ENCODE peak calls at places on chromosomes 16 and 17, in eight cellular contexts. Z is stomach; L is mucosa of descending colon; T is esophagus squamous epithelium; B is lower leg skin; X is CD4-positive, CD25-positive, alpha-beta regulatory T cell; A is CD8-positive, alpha-beta T cell; C is cardiac fibroblast. V is an unnamed sample.

GRCh38 chr16:24409045-24409444 is 130.3 kb upstream of the RBBP6 start:
- DNase-seq in A (no peak), C (no peak), L (no peak), X (no peak), Z (no peak), T (no peak), B (no peak), V (no peak)

GRCh38 chr17:52035336-52035915 is 123.1 kb downstream of the CA10 start:
- DNase-seq in Z (no peak), C (no peak), T (no peak), L (no peak), X (no peak), B (no peak), A (no peak), V (no peak)

GRCh38 chr16:68257906-68258800 is 6.2 kb upstream of the SLC7A6 start:
- DNase-seq in T (no peak), L (peak; percentile 51), Z (no peak), X (no peak), B (no peak), C (peak; percentile 18), A (no peak), V (no peak)

GRCh38 chr17:64769712-64770111 is 107.6 kb upstream of the SMURF2 start:
- DNase-seq in X (no peak), A (no peak), Z (no peak), B (no peak), L (no peak), C (no peak), T (no peak), V (no peak)

GRCh38 chr16:67186550-67186950 is 2.8 kb upstream of the MATCAP1 start:
- DNase-seq in Z (no peak), B (no peak), T (no peak), C (no peak), A (no peak), L (no peak), X (no peak), V (no peak)

GRCh38 chr16:89200124-89200849 is at the start of gene SLC22A31:
- DNase-seq in C (no peak), B (no peak), L (no peak), X (no peak), Z (no peak), T (no peak), A (no peak), V (no peak)

GRCh38 chr16:15856901-15857778 is at the start of gene MYH11:
- DNase-seq in X (no peak), T (no peak), B (no peak), A (no peak), C (peak; percentile 14), Z (no peak), L (peak; percentile 12), V (no peak)

GRCh38 chr17:82092995-82093751 is 4.9 kb downstream of the FASN start:
- DNase-seq in X (no peak), Z (no peak), C (no peak), B (no peak), T (no peak), L (no peak), A (no peak), V (no peak)

GRCh38 chr17:74807376-74807775 is 31.2 kb upstream of the NAT9 start:
- DNase-seq in Z (no peak), B (no peak), A (no peak), L (no peak), X (no peak), C (no peak), T (no peak), V (no peak)

GRCh38 chr16:71628810-71629209 is 2.8 kb downstream of the MARVELD3 start:
- DNase-seq in X (no peak), T (no peak), C (peak; percentile 61), B (peak; percentile 29), Z (no peak), A (no peak), L (peak; percentile 9), V (no peak)

GRCh38 chr16:519425-519824 is 8.1 kb upstream of the CAPN15 start:
- DNase-seq in L (no peak), Z (no peak), X (no peak), A (no peak), C (no peak), T (no peak), B (no peak), V (no peak)

GRCh38 chr16:88769617-88770458 is 15.2 kb downstream of the PIEZO1 start:
- DNase-seq in T (no peak), Z (no peak), X (no peak), A (no peak), C (no peak), L (peak; percentile 72), B (no peak), V (no peak)

GRCh38 chr17:38424297-38424972 is 3.8 kb upstream of the ARHGAP23 start:
- DNase-seq in C (no peak), X (no peak), A (no peak), B (no peak), L (no peak), Z (no peak), T (no peak), V (no peak)

GRCh38 chr17:66021757-66022156 is 170.2 kb downstream of the CEP112 start:
- DNase-seq in L (no peak), A (no peak), Z (no peak), B (no peak), C (no peak), X (no peak), T (no peak), V (no peak)

GRCh38 chr16:74480150-74481029 is 59.1 kb upstream of the CLEC18B start:
- DNase-seq in Z (peak; percentile 49), B (peak; percentile 78), C (peak; percentile 65), T (no peak), L (peak; percentile 93), A (no peak), X (no peak), V (no peak)

GRCh38 chr17:44191941-44192496 is 5.2 kb downstream of the TMUB2 start:
- DNase-seq in X (no peak), T (no peak), B (no peak), Z (no peak), A (no peak), L (peak; percentile 70), C (no peak), V (no peak)

GRCh38 chr16:49498241-49499017 is 124.8 kb downstream of the C16orf78 start:
- DNase-seq in B (no peak), A (no peak), C (no peak), X (no peak), Z (peak; percentile 1), T (no peak), L (no peak), V (no peak)

GRCh38 chr16:89102777-89103073 is 9.1 kb downstream of the ACSF3 start:
- DNase-seq in A (no peak), X (no peak), Z (no peak), C (no peak), B (no peak), T (no peak), L (peak; percentile 21), V (no peak)

GRCh38 chr16:48499822-48500440 is 110.0 kb downstream of the N4BP1 start:
- DNase-seq in C (peak; percentile 91), L (peak; percentile 52), X (no peak), A (no peak), Z (no peak), T (no peak), B (no peak), V (no peak)

GRCh38 chr17:75268931-75269330 is 2.1 kb downstream of the MIF4GD start:
- DNase-seq in T (no peak), Z (no peak), C (no peak), X (no peak), L (no peak), B (no peak), A (no peak), V (no peak)

DNA sequence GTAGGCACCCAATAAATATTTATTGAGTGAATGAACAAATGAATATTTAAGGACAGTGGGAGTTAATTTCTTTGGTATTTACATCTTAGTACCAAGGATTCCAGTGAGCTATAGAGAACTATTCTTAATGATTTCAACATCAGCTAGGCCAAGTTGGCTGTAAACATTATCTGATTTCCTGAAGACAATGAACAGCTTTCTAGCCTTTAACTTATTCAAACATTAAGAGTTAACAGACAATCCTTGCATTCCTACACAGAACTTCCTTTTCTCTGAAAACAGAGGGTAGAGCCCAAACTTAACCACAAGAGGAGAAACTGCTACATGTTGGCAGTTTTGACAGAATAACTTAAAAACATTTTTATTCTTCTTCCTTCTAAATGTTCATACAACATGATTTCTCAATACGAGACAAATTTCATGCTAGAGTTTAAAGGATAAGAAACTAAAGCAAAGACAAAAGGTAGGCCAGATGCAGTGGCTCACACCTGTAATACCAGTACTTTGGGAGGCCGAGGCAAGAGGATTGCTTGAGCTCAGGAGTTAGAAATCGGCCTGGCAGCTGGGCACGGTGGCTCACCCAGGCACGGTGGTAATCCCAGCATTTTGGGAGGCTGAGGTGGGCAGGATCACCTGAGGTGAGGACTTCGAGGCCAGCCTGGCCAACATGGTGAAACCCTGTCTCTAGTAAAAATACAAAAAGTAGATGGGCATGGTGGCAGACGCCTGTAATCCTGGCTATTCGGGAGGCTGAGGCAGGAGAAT is 4.4 kb downstream of the CRLF3 start:
- DNase-seq in X (no peak), L (no peak), Z (no peak), A (no peak), T (no peak), B (no peak), C (peak; percentile 23), V (no peak)
- H3K4me3 ChIP-seq in X (peak overlapping the region; percentile 97), L (no peak overlapping the region), Z (no peak overlapping the region), A (peak overlapping the region; percentile 27), T (no peak overlapping the region), B (no peak overlapping the region), C (no peak overlapping the region), V (peak overlapping the region; percentile 62)

DNA sequence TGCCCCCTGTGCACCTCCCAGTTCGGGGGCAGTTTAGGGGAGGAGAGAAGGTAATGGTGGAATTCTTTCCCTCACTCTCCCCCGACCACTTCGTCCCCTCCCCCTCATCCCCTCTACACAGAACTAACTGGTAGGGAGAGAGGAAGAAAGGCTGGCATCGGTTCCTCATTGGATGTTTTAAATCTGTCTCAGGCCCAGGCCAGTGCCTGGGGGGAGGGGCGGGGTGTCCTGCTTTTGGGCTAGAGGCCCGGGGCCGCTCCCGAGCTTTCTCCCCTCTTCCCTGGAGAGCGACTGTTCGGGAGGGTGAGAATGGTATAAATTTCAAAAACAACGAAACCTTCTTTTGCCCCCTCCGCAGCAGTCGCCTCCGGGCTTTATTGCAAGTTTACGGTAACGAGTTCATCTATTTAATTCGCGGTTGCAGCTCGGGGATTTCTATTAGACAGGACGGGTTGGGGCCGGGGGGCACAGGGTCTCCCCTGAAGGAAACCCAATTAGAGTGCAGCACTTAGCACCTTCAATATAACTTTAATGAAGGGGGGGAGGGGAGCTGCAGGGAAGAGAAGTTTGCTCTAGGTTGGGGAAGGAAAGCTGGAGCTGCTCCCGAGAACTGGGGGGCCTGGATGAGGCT is at the start of gene PRAC2:
- DNase-seq in X (no peak), Z (no peak), T (no peak), L (peak; percentile 73), B (no peak), A (no peak), C (no peak), V (no peak)
- H3K4me3 ChIP-seq in X (peak within 1 kb of the TSS; percentile 35), Z (peak within 1 kb of the TSS; percentile 13), T (no peak within 1 kb of the TSS), L (peak within 1 kb of the TSS; percentile 48), B (no peak within 1 kb of the TSS), A (no peak within 1 kb of the TSS), C (no peak within 1 kb of the TSS), V (peak within 1 kb of the TSS; percentile 23)

GRCh38 chr17:14169287-14169686 is 67.4 kb downstream of the CDRT15 start:
- DNase-seq in B (no peak), Z (no peak), A (no peak), X (no peak), C (no peak), L (no peak), T (no peak), V (no peak)
- H3K4me3 ChIP-seq in B (no peak overlapping the region), Z (no peak overlapping the region), A (no peak overlapping the region), X (no peak overlapping the region), C (no peak overlapping the region), L (no peak overlapping the region), T (no peak overlapping the region), V (no peak overlapping the region)

GRCh38 chr17:50288306-50288705 is 14.0 kb downstream of the TMEM92 start:
- DNase-seq in B (no peak), Z (no peak), A (no peak), C (no peak), T (no peak), L (no peak), X (no peak), V (no peak)
- H3K4me3 ChIP-seq in B (no peak overlapping the region), Z (no peak overlapping the region), A (no peak overlapping the region), C (no peak overlapping the region), T (no peak overlapping the region), L (no peak overlapping the region), X (no peak overlapping the region), V (no peak overlapping the region)